ENCODE peak calls at places on chromosomes 4 and X, in six cellular contexts. I, H, C, X, A and Q are unnamed samples.
A peak's percentile ranks its signal among the peaks of the same experiment; 100 is the strongest.

GRCh38 chrX:119186763-119187162 is 49.3 kb upstream of the PGRMC1 start:
- DNase-seq in I (no peak), H (no peak), C (no peak), X (no peak), A (no peak), Q (no peak)

GRCh38 chrX:63434665-63435064 is 83.5 kb upstream of the SPIN4 start:
- DNase-seq in I (peak; percentile 2), H (peak; percentile 90), C (no peak), X (peak; percentile 4), A (no peak), Q (no peak)

GRCh38 chrX:8084023-8084422 is 87.0 kb downstream of the VCX2 start:
- DNase-seq in I (peak; percentile 58), H (no peak), C (no peak), X (no peak), A (no peak), Q (no peak)

GRCh38 chr4:140423106-140423505 is 4.3 kb downstream of the CLGN start:
- DNase-seq in I (peak; percentile 69), H (no peak), C (no peak), X (no peak), A (no peak), Q (no peak)

GRCh38 chrX:150094375-150094774 is 156.1 kb upstream of the EOLA2 start:
- DNase-seq in I (no peak), H (no peak), C (no peak), X (no peak), A (no peak), Q (no peak)

GRCh38 chr4:25442863-25443307 is 65.8 kb downstream of the ANAPC4 start:
- DNase-seq in I (no peak), H (no peak), C (no peak), X (no peak), A (no peak), Q (no peak)

GRCh38 chr4:143399113-143399949 is 62.7 kb downstream of the GAB1 start:
- DNase-seq in I (peak; percentile 49), H (peak; percentile 57), C (no peak), X (no peak), A (no peak), Q (no peak)

GRCh38 chrX:41666251-41666650 is 22.5 kb upstream of the GPR34 start:
- DNase-seq in I (peak; percentile 17), H (no peak), C (peak; percentile 18), X (no peak), A (no peak), Q (no peak)

GRCh38 chr4:76745264-76745663 is 152.7 kb downstream of the SOWAHB start:
- DNase-seq in I (peak; percentile 51), H (no peak), C (no peak), X (no peak), A (no peak), Q (no peak)

GRCh38 chr4:26916195-26916594 is 55.6 kb downstream of the STIM2 start:
- DNase-seq in I (peak; percentile 30), H (no peak), C (no peak), X (no peak), A (no peak), Q (no peak)

GRCh38 chrX:39969099-39969825 is 128.5 kb downstream of the BCOR start:
- DNase-seq in I (no peak), H (no peak), C (no peak), X (no peak), A (no peak), Q (no peak)

GRCh38 chr4:73068496-73069337 is 799 bp downstream of the COX18 start:
- DNase-seq in I (peak; percentile 44), H (peak; percentile 8), C (no peak), X (peak; percentile 7), A (no peak), Q (no peak)

GRCh38 chr4:107278791-107279481 is 242.8 kb upstream of the DKK2 start:
- DNase-seq in I (peak; percentile 40), H (no peak), C (no peak), X (no peak), A (no peak), Q (no peak)

GRCh38 chr4:6917445-6918241 is 8.0 kb downstream of the TBC1D14 start:
- DNase-seq in I (no peak), H (peak; percentile 89), C (no peak), X (peak; percentile 36), A (no peak), Q (no peak)

GRCh38 chr4:145076473-145076855 is 21.5 kb downstream of the ANAPC10 start:
- DNase-seq in I (no peak), H (no peak), C (no peak), X (no peak), A (no peak), Q (no peak)

GRCh38 chr4:176792348-176793059 is at the start of gene VEGFC:
- DNase-seq in I (peak; percentile 70), H (no peak), C (peak; percentile 61), X (peak; percentile 65), A (no peak), Q (peak; percentile 37)

GRCh38 chr4:100146756-100147155 is 43.5 kb downstream of the DDIT4L start:
- DNase-seq in I (peak; percentile 20), H (no peak), C (no peak), X (no peak), A (no peak), Q (no peak)

GRCh38 chr4:144894525-144894924 is 203.5 kb downstream of the ANAPC10 start:
- DNase-seq in I (peak; percentile 87), H (no peak), C (no peak), X (no peak), A (no peak), Q (no peak)

GRCh38 chr4:184968784-184969201 is 49.5 kb upstream of the HELT start:
- DNase-seq in I (no peak), H (peak; percentile 84), C (no peak), X (no peak), A (no peak), Q (no peak)

GRCh38 chr4:141686146-141686775 is 49.9 kb downstream of the IL15 start:
- DNase-seq in I (peak; percentile 90), H (no peak), C (no peak), X (no peak), A (no peak), Q (no peak)

GRCh38 chr4:153620352-153620751 is 63.7 kb upstream of the TLR2 start:
- DNase-seq in I (peak; percentile 23), H (no peak), C (peak; percentile 20), X (no peak), A (no peak), Q (no peak)

GRCh38 chr4:85862896-85863295 is 387.9 kb downstream of the ARHGAP24 start:
- DNase-seq in I (no peak), H (no peak), C (no peak), X (no peak), A (no peak), Q (no peak)

GRCh38 chr4:38177792-38178665 is 217.8 kb downstream of the PTTG2 start:
- DNase-seq in I (peak; percentile 61), H (no peak), C (no peak), X (no peak), A (no peak), Q (no peak)

GRCh38 chr4:15717126-15717525 is 14.3 kb downstream of the BST1 start:
- DNase-seq in I (no peak), H (no peak), C (no peak), X (no peak), A (no peak), Q (no peak)

GRCh38 chr4:58144721-58145120 is 1034.5 kb upstream of the IGFBP7 start:
- DNase-seq in I (no peak), H (no peak), C (no peak), X (no peak), A (no peak), Q (no peak)

GRCh38 chr4:55547461-55547770 is 707 bp upstream of the CLOCK start:
- DNase-seq in I (no peak), H (no peak), C (no peak), X (no peak), A (no peak), Q (no peak)

GRCh38 chr4:173371292-173372192 is 788 bp downstream of the SAP30 start:
- DNase-seq in I (peak; percentile 72), H (peak; percentile 71), C (no peak), X (peak; percentile 69), A (no peak), Q (peak; percentile 38)

GRCh38 chr4:19832388-19832787 is 419.3 kb upstream of the SLIT2 start:
- DNase-seq in I (peak; percentile 31), H (no peak), C (no peak), X (no peak), A (no peak), Q (no peak)

GRCh38 chrX:154384284-154384892 is 5.3 kb downstream of the EMD start:
- DNase-seq in I (peak; percentile 33), H (no peak), C (no peak), X (no peak), A (no peak), Q (no peak)
- TF ChIP-seq CTCF in I (peak; percentile 34), H (peak; percentile 13), C (peak; percentile 35), X (no peak), A (peak; percentile 5), Q (peak; percentile 41)

GRCh38 chrX:154478728-154479622 is at the start of gene LAGE3:
- DNase-seq in I (peak; percentile 81), H (peak; percentile 61), C (peak; percentile 67), X (peak; percentile 94), A (no peak), Q (peak; percentile 92)

GRCh38 chrX:154481911-154482601 is 3.0 kb upstream of the LAGE3 start:
- DNase-seq in I (no peak), H (no peak), C (no peak), X (no peak), A (no peak), Q (no peak)

GRCh38 chrX:154476821-154477220 is 2.3 kb downstream of the LAGE3 start:
- DNase-seq in I (no peak), H (no peak), C (no peak), X (no peak), A (no peak), Q (no peak)

GRCh38 chrX:154481195-154481594 is 2.1 kb upstream of the LAGE3 start:
- DNase-seq in I (no peak), H (no peak), C (no peak), X (no peak), A (no peak), Q (no peak)

GRCh38 chrX:154477891-154478477 is 1.1 kb downstream of the LAGE3 start:
- DNase-seq in I (no peak), H (no peak), C (no peak), X (no peak), A (no peak), Q (no peak)
- TF ChIP-seq CTCF in I (no peak), H (no peak), C (no peak), X (no peak), A (no peak), Q (no peak)

GRCh38 chr4:182894681-182895275 is 22.4 kb downstream of the DCTD start:
- DNase-seq in I (no peak), H (no peak), C (no peak), X (no peak), A (no peak), Q (no peak)
- TF ChIP-seq CTCF in I (no peak), H (no peak), C (no peak), X (no peak), A (no peak), Q (no peak)

GRCh38 chr4:160947653-160948052 is 1216.1 kb downstream of the FSTL5 start:
- DNase-seq in I (no peak), H (no peak), C (no peak), X (no peak), A (no peak), Q (no peak)
- TF ChIP-seq CTCF in I (no peak), H (no peak), C (no peak), X (no peak), A (no peak), Q (no peak)